ENCODE peak calls at places on chromosomes 11 and 22, in four cellular contexts. F, J, L and R are unnamed samples.

GRCh38 chr11:77100166-77101042 is 2.2 kb upstream of the OMP start:
- DNase-seq in L (no peak), J (no peak), F (no peak), R (no peak)

GRCh38 chr11:111540114-111540920 is at the start of gene LAYN:
- DNase-seq in F (no peak), J (peak), L (no peak), R (no peak)

GRCh38 chr22:38062782-38063181 is 5.6 kb downstream of the PICK1 start:
- DNase-seq in J (no peak), F (no peak), L (no peak), R (no peak)

GRCh38 chr11:126371595-126371994 is 16.1 kb downstream of the ST3GAL4 start:
- DNase-seq in J (no peak), F (no peak), L (no peak), R (no peak)

GRCh38 chr11:72753341-72754148 is 1.3 kb upstream of the ARAP1 start:
- DNase-seq in L (no peak), F (no peak), J (no peak), R (no peak)

GRCh38 chr22:41780714-41781507 is 19.6 kb upstream of the CCDC134 start:
- DNase-seq in J (peak), L (no peak), F (no peak), R (no peak)

GRCh38 chr11:13238879-13239514 is 38.6 kb upstream of the BMAL1 start:
- DNase-seq in L (no peak), J (peak), F (no peak), R (no peak)

GRCh38 chr11:30106222-30106621 is 89.4 kb upstream of the KCNA4 start:
- DNase-seq in J (no peak), F (no peak), L (no peak), R (no peak)

GRCh38 chr11:134032031-134032430 is 36.8 kb upstream of the JAM3 start:
- DNase-seq in F (no peak), J (no peak), L (no peak), R (no peak)

GRCh38 chr11:32864555-32864954 is 28.1 kb upstream of the QSER1 start:
- DNase-seq in F (no peak), J (no peak), L (no peak), R (no peak)

GRCh38 chr11:11010624-11011127 is 152.8 kb upstream of the ZBED5 start:
- DNase-seq in L (no peak), J (no peak), F (no peak), R (no peak)

GRCh38 chr11:29124436-29124835 is 892.4 kb downstream of the KCNA4 start:
- DNase-seq in J (no peak), F (no peak), L (no peak), R (no peak)

GRCh38 chr11:57161351-57161750 is 20.4 kb upstream of the LRRC55 start:
- DNase-seq in L (no peak), F (no peak), J (no peak), R (no peak)

GRCh38 chr11:75969626-75970308 is 154.8 kb downstream of the UVRAG start:
- DNase-seq in L (no peak), F (no peak), J (no peak), R (no peak)

GRCh38 chr22:43867839-43868652 is 5.7 kb upstream of the SULT4A1 start:
- DNase-seq in F (peak), L (peak), J (peak), R (no peak)

GRCh38 chr11:125333354-125334077 is 162.5 kb downstream of the FEZ1 start:
- DNase-seq in L (peak), F (no peak), J (no peak), R (no peak)

GRCh38 chr22:40044870-40045834 is 50.4 kb downstream of the FAM83F start:
- DNase-seq in F (no peak), L (peak), J (peak), R (no peak)

GRCh38 chr22:35631597-35631996 is 14.5 kb upstream of the MB start:
- DNase-seq in J (no peak), F (no peak), L (peak), R (no peak)

GRCh38 chr22:30575011-30575671 is 676 bp upstream of the GAL3ST1 start:
- DNase-seq in J (no peak), L (no peak), F (no peak), R (no peak)

GRCh38 chr11:74462009-74462408 is 5.3 kb downstream of the KCNE3 start:
- DNase-seq in L (no peak), J (no peak), F (no peak), R (no peak)

GRCh38 chr11:93846411-93846810 is 4.0 kb downstream of the VSTM5 start:
- DNase-seq in J (no peak), L (no peak), F (no peak), R (no peak)